ENCODE peak calls at places on chromosome 14, in eight cellular contexts. One of them, this sample, is unnamed.

GRCh38 chr14:100810861-100811461 is 15.0 kb upstream of the MEG3 start:
- DNase-seq in activated CD8-positive, alpha-beta memory T cell treated with anti-CD3 and anti-CD28 coated beads, Interleukin-2, amount 10 ng/mL, durations not matched to agents 7 days and 5 days: no peak
- DNase-seq in aorta: no peak
- DNase-seq in kidney tubule cell: peak; percentile 52
- DNase-seq in HEK293T: no peak
- DNase-seq in tibial artery: no peak
- DNase-seq in H7: no peak
- DNase-seq in left ventricle myocardium inferior: no peak
- DNase-seq in this sample: no peak

GRCh38 chr14:96811265-96811664 is 14.1 kb downstream of the VRK1 start:
- DNase-seq in left ventricle myocardium inferior: no peak
- DNase-seq in aorta: no peak
- DNase-seq in tibial artery: no peak
- DNase-seq in H7: no peak
- DNase-seq in activated CD8-positive, alpha-beta memory T cell treated with anti-CD3 and anti-CD28 coated beads, Interleukin-2, amount 10 ng/mL, durations not matched to agents 7 days and 5 days: no peak
- DNase-seq in kidney tubule cell: peak; percentile 7
- DNase-seq in HEK293T: no peak
- DNase-seq in this sample: no peak

GRCh38 chr14:75636100-75636692 is 24.5 kb downstream of the ERG28 start:
- DNase-seq in H7: no peak
- DNase-seq in left ventricle myocardium inferior: no peak
- DNase-seq in kidney tubule cell: no peak
- DNase-seq in HEK293T: no peak
- DNase-seq in activated CD8-positive, alpha-beta memory T cell treated with anti-CD3 and anti-CD28 coated beads, Interleukin-2, amount 10 ng/mL, durations not matched to agents 7 days and 5 days: no peak
- DNase-seq in aorta: no peak
- DNase-seq in tibial artery: no peak
- DNase-seq in this sample: no peak

GRCh38 chr14:68789798-68790655 is 2.8 kb downstream of the ZFP36L1 start:
- DNase-seq in kidney tubule cell: peak; percentile 57
- DNase-seq in H7: peak; percentile 54
- DNase-seq in activated CD8-positive, alpha-beta memory T cell treated with anti-CD3 and anti-CD28 coated beads, Interleukin-2, amount 10 ng/mL, durations not matched to agents 7 days and 5 days: peak; percentile 62
- DNase-seq in aorta: peak; percentile 71
- DNase-seq in tibial artery: peak; percentile 73
- DNase-seq in HEK293T: no peak
- DNase-seq in left ventricle myocardium inferior: no peak
- DNase-seq in this sample: peak; percentile 77

GRCh38 chr14:34250959-34251358 is 211.1 kb downstream of the SPTSSA start:
- DNase-seq in HEK293T: no peak
- DNase-seq in H7: no peak
- DNase-seq in kidney tubule cell: no peak
- DNase-seq in activated CD8-positive, alpha-beta memory T cell treated with anti-CD3 and anti-CD28 coated beads, Interleukin-2, amount 10 ng/mL, durations not matched to agents 7 days and 5 days: no peak
- DNase-seq in aorta: no peak
- DNase-seq in left ventricle myocardium inferior: no peak
- DNase-seq in tibial artery: no peak
- DNase-seq in this sample: no peak

GRCh38 chr14:93160353-93160801 is 24.3 kb downstream of the MOAP1 start:
- DNase-seq in tibial artery: no peak
- DNase-seq in activated CD8-positive, alpha-beta memory T cell treated with anti-CD3 and anti-CD28 coated beads, Interleukin-2, amount 10 ng/mL, durations not matched to agents 7 days and 5 days: no peak
- DNase-seq in HEK293T: peak; percentile 52
- DNase-seq in left ventricle myocardium inferior: no peak
- DNase-seq in H7: peak; percentile 66
- DNase-seq in kidney tubule cell: peak; percentile 43
- DNase-seq in aorta: no peak
- DNase-seq in this sample: no peak

GRCh38 chr14:65750906-65751305 is 338.4 kb downstream of the FUT8 start:
- DNase-seq in aorta: no peak
- DNase-seq in left ventricle myocardium inferior: no peak
- DNase-seq in activated CD8-positive, alpha-beta memory T cell treated with anti-CD3 and anti-CD28 coated beads, Interleukin-2, amount 10 ng/mL, durations not matched to agents 7 days and 5 days: no peak
- DNase-seq in H7: no peak
- DNase-seq in tibial artery: no peak
- DNase-seq in HEK293T: no peak
- DNase-seq in kidney tubule cell: no peak
- DNase-seq in this sample: no peak

GRCh38 chr14:55327179-55327578 is 56.0 kb downstream of the FBXO34 start:
- DNase-seq in tibial artery: no peak
- DNase-seq in H7: no peak
- DNase-seq in HEK293T: no peak
- DNase-seq in aorta: no peak
- DNase-seq in kidney tubule cell: no peak
- DNase-seq in activated CD8-positive, alpha-beta memory T cell treated with anti-CD3 and anti-CD28 coated beads, Interleukin-2, amount 10 ng/mL, durations not matched to agents 7 days and 5 days: no peak
- DNase-seq in left ventricle myocardium inferior: no peak
- DNase-seq in this sample: no peak

GRCh38 chr14:75222208-75222701 is 45.8 kb upstream of the TMED10 start:
- DNase-seq in HEK293T: no peak
- DNase-seq in H7: no peak
- DNase-seq in activated CD8-positive, alpha-beta memory T cell treated with anti-CD3 and anti-CD28 coated beads, Interleukin-2, amount 10 ng/mL, durations not matched to agents 7 days and 5 days: no peak
- DNase-seq in tibial artery: peak; percentile 73
- DNase-seq in left ventricle myocardium inferior: peak; percentile 18
- DNase-seq in aorta: peak; percentile 66
- DNase-seq in kidney tubule cell: peak; percentile 85
- DNase-seq in this sample: no peak

This sample was measured in coronary artery.